ENCODE peak calls at places on chromosomes 7 and 10, in six cellular contexts. N is stimulated activated CD4-positive, alpha-beta T cell treated with anti-CD3 and anti-CD28 coated beads, Interleukin-1b, Interleukin-23, amount 100 ng/mL, for 4 hours; V is sciatic nerve; Y is kidney epithelial cell; P is PC-9; I is ovary. G is an unnamed sample.
A peak's percentile ranks its signal among the peaks of the same experiment; 100 is the strongest.

GRCh38 chr10:118595598-118596425 is at the start of gene PRLHR:
- DNase-seq in N (no peak), V (no peak), Y (no peak), P (no peak), I (peak; percentile 78), G (peak; percentile 28)

GRCh38 chr10:88989824-88990527 is 622 bp upstream of the FAS start:
- DNase-seq in N (no peak), V (no peak), Y (peak; percentile 54), P (peak; percentile 50), I (no peak), G (peak; percentile 41)

GRCh38 chr10:101158101-101159058 is 27.3 kb downstream of the TLX1 start:
- DNase-seq in N (no peak), V (no peak), Y (no peak), P (no peak), I (no peak), G (no peak)

GRCh38 chr10:94002156-94002555 is 8.4 kb downstream of the PLCE1 start:
- DNase-seq in N (no peak), V (no peak), Y (no peak), P (no peak), I (no peak), G (no peak)

GRCh38 chr7:115724400-115725056 is 306.0 kb downstream of the TFEC start:
- DNase-seq in N (no peak), V (no peak), Y (no peak), P (no peak), I (no peak), G (peak; percentile 48)

GRCh38 chr10:659710-660141 is 29.7 kb downstream of the DIP2C start:
- DNase-seq in N (no peak), V (no peak), Y (peak; percentile 65), P (no peak), I (peak; percentile 19), G (no peak)

GRCh38 chr10:101629781-101630419 is 41.8 kb downstream of the DPCD start:
- DNase-seq in N (no peak), V (no peak), Y (no peak), P (no peak), I (no peak), G (no peak)

GRCh38 chr10:100727808-100728207 is 17.6 kb upstream of the PAX2 start:
- DNase-seq in N (no peak), V (no peak), Y (no peak), P (no peak), I (no peak), G (no peak)

GRCh38 chr7:6453737-6454136 is 6.0 kb upstream of the DAGLB start:
- DNase-seq in N (no peak), V (no peak), Y (peak; percentile 87), P (peak; percentile 90), I (no peak), G (no peak)

GRCh38 chr7:108561047-108561619 is 8.4 kb downstream of the THAP5 start:
- DNase-seq in N (no peak), V (no peak), Y (no peak), P (no peak), I (no peak), G (no peak)

GRCh38 chr7:149071641-149072437 is 18.7 kb downstream of the ZNF786 start:
- DNase-seq in N (peak; percentile 26), V (no peak), Y (no peak), P (no peak), I (peak; percentile 58), G (no peak)

GRCh38 chr7:130290745-130291144 is 2.2 kb upstream of the CPA4 start:
- DNase-seq in N (no peak), V (no peak), Y (peak; percentile 74), P (peak; percentile 71), I (no peak), G (peak; percentile 17)

GRCh38 chr10:72889391-72889831 is 4.1 kb upstream of the OIT3 start:
- DNase-seq in N (no peak), V (no peak), Y (no peak), P (no peak), I (no peak), G (no peak)

GRCh38 chr10:34723746-34724145 is 91.3 kb downstream of the PARD3 start:
- DNase-seq in N (no peak), V (no peak), Y (no peak), P (no peak), I (no peak), G (peak; percentile 43)

GRCh38 chr10:112295853-112296830 is 12.9 kb downstream of the TECTB start:
- DNase-seq in N (no peak), V (no peak), Y (no peak), P (no peak), I (no peak), G (no peak)

GRCh38 chr10:133544506-133544905 is 17.3 kb downstream of the CYP2E1 start:
- DNase-seq in N (no peak), V (no peak), Y (no peak), P (no peak), I (no peak), G (no peak)

GRCh38 chr10:123863721-123864432 is 27.7 kb downstream of the CPXM2 start:
- DNase-seq in N (no peak), V (no peak), Y (no peak), P (no peak), I (no peak), G (no peak)

GRCh38 chr7:11923376-11923922 is 91.5 kb upstream of the THSD7A start:
- DNase-seq in N (no peak), V (no peak), Y (no peak), P (no peak), I (no peak), G (no peak)

GRCh38 chr7:115831371-115831770 is 199.2 kb downstream of the TFEC start:
- DNase-seq in N (no peak), V (no peak), Y (no peak), P (no peak), I (no peak), G (no peak)

GRCh38 chr7:16359201-16359600 is 62.1 kb downstream of the CRPPA start:
- DNase-seq in N (no peak), V (no peak), Y (no peak), P (no peak), I (no peak), G (no peak)

GRCh38 chr10:50990568-50991495 is 83.5 kb upstream of the PRKG1 start:
- DNase-seq in N (no peak), V (peak; percentile 59), Y (peak; percentile 34), P (peak; percentile 43), I (peak; percentile 47), G (peak; percentile 16)

GRCh38 chr7:128115821-128116723 is 84.8 kb upstream of the LRRC4 start:
- DNase-seq in N (no peak), V (no peak), Y (no peak), P (no peak), I (no peak), G (no peak)

GRCh38 chr10:52312999-52313349 is 1.1 kb upstream of the DKK1 start:
- DNase-seq in N (no peak), V (no peak), Y (no peak), P (peak; percentile 49), I (no peak), G (no peak)

GRCh38 chr7:156790264-156790663 is 102.7 kb downstream of the LMBR1 start:
- DNase-seq in N (no peak), V (no peak), Y (no peak), P (no peak), I (no peak), G (no peak)

GRCh38 chr7:22267989-22268615 is 88.9 kb downstream of the RAPGEF5 start:
- DNase-seq in N (no peak), V (no peak), Y (no peak), P (no peak), I (no peak), G (no peak)

GRCh38 chr10:14751576-14752330 is 22.9 kb downstream of the FAM107B start:
- DNase-seq in N (no peak), V (peak; percentile 75), Y (no peak), P (no peak), I (no peak), G (no peak)

GRCh38 chr10:66803174-66803573 is 122.7 kb upstream of the LRRTM3 start:
- DNase-seq in N (no peak), V (no peak), Y (no peak), P (no peak), I (no peak), G (no peak)

GRCh38 chr10:76547352-76547972 is 1090.1 kb downstream of the KCNMA1 start:
- DNase-seq in N (peak; percentile 31), V (peak; percentile 91), Y (peak; percentile 32), P (peak; percentile 49), I (peak; percentile 78), G (peak; percentile 85)

GRCh38 chr10:34941471-34942357 is 126.6 kb upstream of the PARD3 start:
- DNase-seq in N (no peak), V (no peak), Y (peak; percentile 61), P (no peak), I (no peak), G (no peak)

GRCh38 chr7:140541513-140542192 is 62.3 kb upstream of the MKRN1 start:
- DNase-seq in N (no peak), V (peak; percentile 80), Y (peak; percentile 81), P (peak; percentile 68), I (peak; percentile 90), G (no peak)

GRCh38 chr7:47568569-47568968 is 13.3 kb downstream of the TNS3 start:
- DNase-seq in N (no peak), V (no peak), Y (no peak), P (no peak), I (no peak), G (no peak)

GRCh38 chr10:92692697-92693533 is 3.2 kb downstream of the HHEX start:
- DNase-seq in N (no peak), V (no peak), Y (no peak), P (no peak), I (no peak), G (no peak)

GRCh38 chr7:351256-351655 is 61.3 kb downstream of the FOXL3 start:
- DNase-seq in N (peak; percentile 36), V (no peak), Y (no peak), P (no peak), I (no peak), G (no peak)

GRCh38 chr10:76939862-76940495 is 697.6 kb downstream of the KCNMA1 start:
- DNase-seq in N (no peak), V (no peak), Y (no peak), P (no peak), I (no peak), G (no peak)

GRCh38 chr10:132248455-132249231 is 59.1 kb downstream of the STK32C start:
- DNase-seq in N (peak; percentile 25), V (no peak), Y (no peak), P (no peak), I (no peak), G (peak; percentile 65)

GRCh38 chr7:147483634-147484292 is 1106.8 kb upstream of the C7orf33 start:
- DNase-seq in N (no peak), V (no peak), Y (no peak), P (no peak), I (no peak), G (no peak)

GRCh38 chr7:143504215-143504936 is 26.7 kb downstream of the TAS2R41 start:
- DNase-seq in N (no peak), V (no peak), Y (no peak), P (no peak), I (no peak), G (no peak)

GRCh38 chr10:78819361-78820006 is 249.3 kb upstream of the ZMIZ1 start:
- DNase-seq in N (no peak), V (no peak), Y (no peak), P (no peak), I (no peak), G (no peak)

GRCh38 chr10:69508738-69509340 is 57.6 kb downstream of the TSPAN15 start:
- DNase-seq in N (no peak), V (no peak), Y (no peak), P (no peak), I (no peak), G (no peak)